ENCODE peak calls at places on chromosomes 11 and 22, in four cellular contexts. One of them, this sample, is unnamed.
A peak's percentile ranks its signal among the peaks of the same experiment; 100 is the strongest.

GRCh38 chr11:100719809-100720221 is 32.7 kb downstream of the ARHGAP42 start:
- DNase-seq in fibroblast of lung: peak; percentile 91
- DNase-seq in MM.1S: no peak
- DNase-seq in neural progenitor cell: peak; percentile 45
- DNase-seq in this sample: peak; percentile 45

GRCh38 chr11:32960553-32961164 is 55.0 kb upstream of the DEPDC7 start:
- DNase-seq in fibroblast of lung: peak; percentile 40
- DNase-seq in MM.1S: peak; percentile 54
- DNase-seq in neural progenitor cell: peak; percentile 50
- DNase-seq in this sample: peak; percentile 58

GRCh38 chr11:123517559-123518364 is 87.7 kb downstream of the GRAMD1B start:
- DNase-seq in fibroblast of lung: no peak
- DNase-seq in MM.1S: no peak
- DNase-seq in neural progenitor cell: no peak
- DNase-seq in this sample: no peak

GRCh38 chr11:47152953-47153950 is 23.4 kb downstream of the ARFGAP2 start:
- DNase-seq in fibroblast of lung: peak; percentile 49
- DNase-seq in MM.1S: peak; percentile 49
- DNase-seq in neural progenitor cell: peak; percentile 84
- DNase-seq in this sample: peak; percentile 88

GRCh38 chr22:35160268-35160667 is 94.3 kb downstream of the ISX start:
- DNase-seq in fibroblast of lung: no peak
- DNase-seq in MM.1S: no peak
- DNase-seq in neural progenitor cell: no peak
- DNase-seq in this sample: no peak

GRCh38 chr11:35235944-35236666 is 97.1 kb downstream of the CD44 start:
- DNase-seq in fibroblast of lung: peak; percentile 90
- DNase-seq in MM.1S: no peak
- DNase-seq in neural progenitor cell: no peak
- DNase-seq in this sample: no peak

GRCh38 chr11:31050061-31050790 is 319.3 kb downstream of the DCDC1 start:
- DNase-seq in fibroblast of lung: no peak
- DNase-seq in MM.1S: no peak
- DNase-seq in neural progenitor cell: no peak
- DNase-seq in this sample: peak; percentile 28

GRCh38 chr22:32847067-32847491 is 45.6 kb downstream of the TIMP3 start:
- DNase-seq in fibroblast of lung: peak; percentile 63
- DNase-seq in MM.1S: no peak
- DNase-seq in neural progenitor cell: no peak
- DNase-seq in this sample: peak; percentile 34

GRCh38 chr11:119780264-119780953 is 51.4 kb upstream of the NECTIN1 start:
- DNase-seq in fibroblast of lung: peak; percentile 17
- DNase-seq in MM.1S: no peak
- DNase-seq in neural progenitor cell: no peak
- DNase-seq in this sample: no peak

GRCh38 chr11:72160319-72160718 is 24.8 kb downstream of the FOLR3 start:
- DNase-seq in fibroblast of lung: no peak
- DNase-seq in MM.1S: no peak
- DNase-seq in neural progenitor cell: no peak
- DNase-seq in this sample: no peak

GRCh38 chr22:36870250-36870649 is 9.4 kb downstream of the NCF4 start:
- DNase-seq in fibroblast of lung: no peak
- DNase-seq in MM.1S: no peak
- DNase-seq in neural progenitor cell: no peak
- DNase-seq in this sample: no peak

GRCh38 chr22:42154293-42154692 is 23.7 kb upstream of the CYP2D6 start:
- DNase-seq in fibroblast of lung: no peak
- DNase-seq in MM.1S: no peak
- DNase-seq in neural progenitor cell: no peak
- DNase-seq in this sample: no peak

GRCh38 chr22:42151924-42152635 is 21.5 kb upstream of the CYP2D6 start:
- DNase-seq in fibroblast of lung: no peak
- DNase-seq in MM.1S: no peak
- DNase-seq in neural progenitor cell: no peak
- DNase-seq in this sample: no peak

GRCh38 chr22:42150727-42151590 is 20.3 kb upstream of the CYP2D6 start:
- DNase-seq in fibroblast of lung: no peak
- DNase-seq in MM.1S: no peak
- DNase-seq in neural progenitor cell: no peak
- DNase-seq in this sample: no peak

GRCh38 chr22:42154731-42155543 is 24.3 kb upstream of the CYP2D6 start:
- DNase-seq in fibroblast of lung: no peak
- DNase-seq in MM.1S: no peak
- DNase-seq in neural progenitor cell: no peak
- DNase-seq in this sample: no peak

DNA sequence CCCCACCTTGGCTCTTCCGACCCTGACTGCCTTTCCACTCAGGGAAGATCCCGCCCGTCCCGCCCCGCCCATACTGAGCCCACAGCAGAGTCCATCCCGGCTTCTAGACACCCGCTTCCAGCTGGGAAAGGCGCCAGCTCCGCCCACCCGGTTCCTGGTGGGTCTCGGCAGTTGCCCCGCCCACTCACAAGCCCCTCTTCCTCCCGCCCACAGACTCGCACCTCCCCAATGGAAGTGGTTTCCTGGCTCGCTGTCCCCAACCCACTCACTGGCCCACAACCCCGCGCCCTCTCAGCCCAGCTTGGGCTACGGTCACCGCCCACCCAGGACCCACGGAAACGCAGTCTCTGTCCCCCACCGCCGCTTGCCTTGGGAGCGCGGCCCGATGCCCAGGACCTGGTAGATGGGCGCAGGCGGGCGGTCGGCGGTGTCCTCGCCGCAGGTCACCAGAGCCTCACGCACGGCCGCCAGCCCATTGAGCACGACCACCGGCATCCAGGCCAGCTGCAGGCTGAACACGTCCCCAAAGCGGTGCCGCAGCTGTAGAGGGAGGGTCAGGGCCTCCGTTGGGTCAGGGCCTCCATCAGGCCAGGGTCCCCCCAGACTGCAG is 22.2 kb upstream of the CYP2D6 start:
- DNase-seq in fibroblast of lung: no peak
- DNase-seq in MM.1S: no peak
- DNase-seq in neural progenitor cell: no peak
- DNase-seq in this sample: no peak
- H3K4me3 ChIP-seq in fibroblast of lung: no peak overlapping the region
- H3K4me3 ChIP-seq in MM.1S: no peak overlapping the region
- H3K4me3 ChIP-seq in neural progenitor cell: no peak overlapping the region
- H3K4me3 ChIP-seq in this sample: no peak overlapping the region

DNA sequence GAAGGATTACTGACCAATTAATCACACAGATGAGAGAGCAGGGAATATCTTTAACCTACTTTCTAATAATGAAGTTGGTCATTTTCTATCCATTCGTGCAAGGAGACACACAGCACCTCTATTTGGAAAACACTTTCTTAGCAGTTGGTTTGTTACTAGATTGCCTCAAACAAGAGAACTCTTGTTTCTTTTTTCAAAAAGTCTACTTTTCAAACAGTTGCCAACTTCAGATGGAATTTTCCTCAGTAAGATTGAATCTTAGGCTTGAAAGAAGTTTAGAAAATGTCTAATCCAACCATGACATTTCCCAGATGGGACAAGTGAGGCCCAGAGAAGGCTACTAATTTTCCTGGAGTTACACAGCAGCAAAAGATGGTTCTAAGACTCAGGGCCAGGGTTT is 42.4 kb upstream of the SMTN start:
- DNase-seq in fibroblast of lung: no peak
- DNase-seq in MM.1S: no peak
- DNase-seq in neural progenitor cell: no peak
- DNase-seq in this sample: no peak
- H3K4me2 ChIP-seq in fibroblast of lung: no peak overlapping the region
- H3K4me2 ChIP-seq in MM.1S: no peak overlapping the region
- H3K4me2 ChIP-seq in neural progenitor cell: no peak overlapping the region
- H3K4me2 ChIP-seq in this sample: no peak overlapping the region

GRCh38 chr11:121389651-121390050 is 62.5 kb upstream of the SORL1 start:
- DNase-seq in fibroblast of lung: peak; percentile 65
- DNase-seq in MM.1S: no peak
- DNase-seq in neural progenitor cell: peak; percentile 84
- DNase-seq in this sample: no peak

GRCh38 chr11:121393855-121394254 is 58.3 kb upstream of the SORL1 start:
- DNase-seq in fibroblast of lung: no peak
- DNase-seq in MM.1S: no peak
- DNase-seq in neural progenitor cell: no peak
- DNase-seq in this sample: no peak

GRCh38 chr11:121394785-121395184 is 57.3 kb upstream of the SORL1 start:
- DNase-seq in fibroblast of lung: no peak
- DNase-seq in MM.1S: no peak
- DNase-seq in neural progenitor cell: no peak
- DNase-seq in this sample: no peak

GRCh38 chr11:121391914-121392313 is 60.2 kb upstream of the SORL1 start:
- DNase-seq in fibroblast of lung: no peak
- DNase-seq in MM.1S: no peak
- DNase-seq in neural progenitor cell: no peak
- DNase-seq in this sample: peak; percentile 56
- H3K4me3 ChIP-seq in fibroblast of lung: no peak overlapping the region
- H3K4me3 ChIP-seq in MM.1S: no peak overlapping the region
- H3K4me3 ChIP-seq in neural progenitor cell: no peak overlapping the region
- H3K4me3 ChIP-seq in this sample: no peak overlapping the region

DNA sequence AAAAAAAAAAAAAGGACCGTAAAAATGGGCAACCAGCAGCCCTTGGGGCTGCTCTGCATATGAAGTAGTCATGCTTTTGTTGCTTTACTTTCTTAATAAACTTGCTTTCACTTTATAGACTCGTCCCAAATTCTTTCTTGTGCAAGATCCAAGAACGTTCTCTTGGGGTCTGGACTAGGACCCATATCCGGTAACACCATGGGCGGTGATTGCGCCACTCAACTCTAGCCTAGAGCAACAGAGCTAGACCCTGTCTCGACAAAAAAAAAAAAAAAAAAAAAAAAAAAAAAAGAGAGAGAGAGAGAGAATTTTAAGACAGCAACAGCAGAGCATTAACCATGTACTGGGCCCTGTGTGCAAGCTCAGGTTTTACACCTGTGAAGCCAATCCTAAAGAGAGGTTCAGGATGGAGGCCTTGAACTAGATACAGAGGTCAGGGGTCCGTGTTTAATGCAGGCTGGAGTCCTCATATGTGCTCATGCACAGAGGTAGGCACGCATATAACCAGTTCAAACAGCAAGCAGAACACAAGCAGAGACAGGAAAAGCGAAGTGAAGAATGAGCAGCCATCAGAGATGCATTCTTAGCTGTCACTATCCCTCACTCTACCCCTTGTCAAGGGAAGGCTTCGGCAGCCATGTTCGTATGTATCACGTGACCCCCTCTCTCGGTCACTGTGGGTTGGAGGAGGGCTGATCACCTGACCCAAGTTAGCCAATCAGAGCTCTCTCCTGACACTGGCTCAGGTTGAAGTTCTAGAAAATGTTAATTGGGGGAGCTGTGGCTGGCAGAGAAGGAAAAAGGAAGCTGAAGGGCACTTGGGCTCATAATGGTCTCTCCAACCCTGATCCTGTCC is 16.7 kb upstream of the SYT12 start:
- DNase-seq in fibroblast of lung: peak; percentile 18
- DNase-seq in MM.1S: peak; percentile 50
- DNase-seq in neural progenitor cell: peak; percentile 23
- DNase-seq in this sample: no peak
- H3K4me2 ChIP-seq in fibroblast of lung: no peak overlapping the region
- H3K4me2 ChIP-seq in MM.1S: peak overlapping the region; percentile 58
- H3K4me2 ChIP-seq in neural progenitor cell: no peak overlapping the region
- H3K4me2 ChIP-seq in this sample: no peak overlapping the region

GRCh38 chr22:38303974-38304373 is 13.3 kb downstream of the CSNK1E start:
- DNase-seq in fibroblast of lung: no peak
- DNase-seq in MM.1S: no peak
- DNase-seq in neural progenitor cell: no peak
- DNase-seq in this sample: no peak
- H3K4me3 ChIP-seq in fibroblast of lung: no peak overlapping the region
- H3K4me3 ChIP-seq in MM.1S: no peak overlapping the region
- H3K4me3 ChIP-seq in neural progenitor cell: no peak overlapping the region
- H3K4me3 ChIP-seq in this sample: no peak overlapping the region

DNA sequence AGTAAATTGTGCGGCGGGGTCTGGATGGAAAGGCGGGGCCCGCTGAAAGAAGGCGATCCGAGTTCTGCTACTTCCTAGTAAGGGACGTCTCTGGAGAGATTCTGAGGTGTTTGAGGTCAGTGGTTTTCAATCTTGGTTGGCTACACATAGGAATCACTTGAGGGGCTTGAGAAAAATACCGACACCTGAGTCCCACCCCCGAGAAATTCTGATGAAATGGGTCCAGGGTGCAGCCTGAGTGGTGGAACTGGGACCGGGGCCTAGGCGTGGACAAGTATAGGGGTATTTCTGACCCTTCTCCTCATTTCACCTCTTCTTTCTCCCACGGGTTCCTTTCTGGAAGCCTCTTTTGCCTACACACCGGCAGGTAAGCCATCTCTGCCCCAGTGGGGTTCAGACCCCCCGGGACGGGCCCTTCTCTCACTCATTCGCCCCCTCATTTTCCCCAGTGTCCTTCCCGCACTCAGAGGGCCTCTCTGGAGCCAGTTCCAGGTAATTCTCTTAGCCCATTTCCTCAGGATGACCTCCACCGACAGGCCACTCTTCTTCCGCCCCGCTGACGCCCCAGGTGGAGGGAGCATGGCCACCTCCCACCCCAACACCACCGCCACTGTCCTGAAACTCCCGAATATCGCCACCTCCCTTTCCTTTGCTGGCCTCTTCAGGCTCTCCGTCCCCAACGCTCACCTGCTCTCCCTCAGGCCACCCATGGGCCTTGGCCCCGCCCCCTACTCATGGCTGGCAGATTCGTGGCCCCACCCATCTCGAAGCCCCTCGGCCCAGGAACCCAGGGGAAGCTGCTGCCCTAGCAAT is 11.8 kb downstream of the ROBO3 start:
- DNase-seq in fibroblast of lung: no peak
- DNase-seq in MM.1S: no peak
- DNase-seq in neural progenitor cell: no peak
- DNase-seq in this sample: no peak
- H3K4me2 ChIP-seq in fibroblast of lung: peak overlapping the region; percentile 66
- H3K4me2 ChIP-seq in MM.1S: peak overlapping the region; percentile 78
- H3K4me2 ChIP-seq in neural progenitor cell: peak overlapping the region; percentile 63
- H3K4me2 ChIP-seq in this sample: peak overlapping the region; percentile 98

DNA sequence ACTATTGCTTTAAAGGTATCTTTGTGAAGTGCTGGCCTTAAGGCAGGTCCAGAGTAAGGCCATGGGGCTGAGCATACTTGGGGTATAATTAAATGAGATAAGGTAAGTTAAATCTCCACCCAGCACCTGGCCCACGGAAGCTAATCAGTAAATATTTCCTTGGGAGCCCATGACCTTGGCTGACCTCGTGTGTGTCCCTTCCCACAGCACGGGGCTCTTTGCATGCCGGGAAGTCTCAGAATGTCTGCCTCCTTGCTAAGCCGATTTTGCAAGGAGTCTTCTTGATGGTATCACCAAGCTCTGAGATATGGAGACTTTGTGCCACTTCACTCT is 46.5 kb downstream of the ADM start:
- DNase-seq in fibroblast of lung: no peak
- DNase-seq in MM.1S: no peak
- DNase-seq in neural progenitor cell: no peak
- DNase-seq in this sample: no peak
- H3K4me3 ChIP-seq in fibroblast of lung: no peak overlapping the region
- H3K4me3 ChIP-seq in MM.1S: no peak overlapping the region
- H3K4me3 ChIP-seq in neural progenitor cell: peak overlapping the region; percentile 21
- H3K4me3 ChIP-seq in this sample: no peak overlapping the region